ENCODE peak calls at places on chromosome 14, in six cellular contexts. I, T, E, D, C and R are unnamed samples.
A peak's percentile ranks its signal among the peaks of the same experiment; 100 is the strongest.

GRCh38 chr14:80278293-80279037 is 67.2 kb upstream of the DIO2 start:
- DNase-seq in E (no peak), I (no peak), T (no peak), D (no peak), C (no peak), R (no peak)

GRCh38 chr14:32192712-32193373 is 9.0 kb upstream of the RNU6-7 start:
- DNase-seq in D (no peak), T (no peak), E (no peak), C (no peak), I (no peak), R (no peak)

GRCh38 chr14:105865266-105865903 is 339.0 kb downstream of the TMEM121 start:
- DNase-seq in I (no peak), D (no peak), C (peak; percentile 54), T (no peak), E (peak; percentile 3), R (no peak)

GRCh38 chr14:92529895-92530294 is 16.3 kb downstream of the RIN3 start:
- DNase-seq in D (no peak), T (no peak), I (no peak), C (peak; percentile 20), E (no peak), R (no peak)

GRCh38 chr14:52949711-52950409 is 990 bp downstream of the FERMT2 start:
- DNase-seq in E (no peak), T (no peak), D (no peak), I (peak; percentile 65), C (no peak), R (no peak)

GRCh38 chr14:89793367-89793716 is 161.2 kb downstream of the EFCAB11 start:
- DNase-seq in T (no peak), D (no peak), E (no peak), I (no peak), C (no peak), R (no peak)

GRCh38 chr14:91138511-91139359 is 24.9 kb downstream of the DGLUCY start:
- DNase-seq in D (no peak), T (peak; percentile 73), I (peak; percentile 68), C (no peak), E (peak; percentile 47), R (no peak)

GRCh38 chr14:102213984-102214658 is 74.4 kb downstream of the WDR20 start:
- DNase-seq in T (peak; percentile 8), I (no peak), E (no peak), C (no peak), D (no peak), R (no peak)

GRCh38 chr14:92686763-92687427 is 61.5 kb downstream of the LGMN start:
- DNase-seq in D (peak; percentile 94), T (peak; percentile 62), I (peak; percentile 48), C (peak; percentile 90), E (peak; percentile 94), R (peak; percentile 94)

GRCh38 chr14:66001356-66001755 is 484.8 kb upstream of the CCDC196 start:
- DNase-seq in E (no peak), C (no peak), T (no peak), I (no peak), D (no peak), R (no peak)

GRCh38 chr14:70121521-70121920 is 67.2 kb downstream of the SLC8A3 start:
- DNase-seq in D (peak; percentile 28), T (no peak), I (no peak), C (no peak), E (peak; percentile 31), R (peak; percentile 8)

GRCh38 chr14:54652890-54653201 is 85.9 kb downstream of the SAMD4A start:
- DNase-seq in T (no peak), D (no peak), C (no peak), I (no peak), E (no peak), R (no peak)

GRCh38 chr14:55780156-55780946 is 200.3 kb downstream of the KTN1 start:
- DNase-seq in E (no peak), I (peak; percentile 82), T (no peak), D (no peak), C (no peak), R (no peak)

GRCh38 chr14:79157369-79157768 is 987.2 kb downstream of the NRXN3 start:
- DNase-seq in T (no peak), D (no peak), I (no peak), C (no peak), E (no peak), R (no peak)

GRCh38 chr14:36443374-36443773 is 76.7 kb downstream of the NKX2-1 start:
- DNase-seq in E (no peak), T (no peak), C (no peak), D (no peak), I (no peak), R (no peak)

DNA sequence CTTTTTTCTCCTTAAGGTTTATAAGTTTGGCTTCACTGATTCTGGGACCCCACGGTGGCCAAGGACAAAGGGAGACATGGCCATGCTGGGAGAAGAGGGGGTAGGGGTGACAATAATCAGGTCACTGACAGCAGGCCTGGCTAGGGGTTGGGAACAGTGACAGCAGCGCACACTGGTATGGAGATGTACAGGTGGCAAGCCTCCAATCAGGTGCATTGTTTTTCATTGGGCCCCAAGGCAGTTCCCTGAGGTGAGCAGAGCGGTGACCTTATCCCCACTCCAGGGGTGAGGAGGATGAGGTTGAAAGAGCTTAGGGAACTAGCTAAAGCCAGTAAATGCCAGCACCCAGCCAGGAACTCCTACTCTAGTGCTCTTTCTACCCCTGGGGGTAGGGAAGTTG is 1.4 kb downstream of the SYNDIG1L start:
- DNase-seq in C (no peak), D (no peak), E (no peak), T (no peak), I (no peak), R (no peak)
- TF ChIP-seq CTCF in C (no peak), D (no peak), E (no peak), T (no peak), I (no peak), R (no peak)

GRCh38 chr14:95493976-95494375 is 22.5 kb downstream of the SYNE3 start:
- DNase-seq in D (no peak), T (no peak), C (no peak), E (no peak), I (no peak), R (no peak)

GRCh38 chr14:95491936-95492608 is 24.4 kb downstream of the SYNE3 start:
- DNase-seq in T (no peak), D (no peak), E (no peak), C (no peak), I (no peak), R (no peak)

GRCh38 chr14:95495093-95495492 is 21.4 kb downstream of the SYNE3 start:
- DNase-seq in C (no peak), D (no peak), E (no peak), T (no peak), I (no peak), R (no peak)

GRCh38 chr14:95494456-95494855 is 22.0 kb downstream of the SYNE3 start:
- DNase-seq in I (no peak), C (no peak), E (no peak), T (no peak), D (no peak), R (no peak)

GRCh38 chr14:95493503-95493902 is 22.9 kb downstream of the SYNE3 start:
- DNase-seq in T (no peak), C (no peak), I (no peak), D (no peak), E (no peak), R (no peak)
- TF ChIP-seq CTCF in T (no peak), C (no peak), I (no peak), D (no peak), E (no peak), R (no peak)

GRCh38 chr14:63174760-63175191 is 29.5 kb upstream of the RHOJ start:
- DNase-seq in I (peak; percentile 60), D (peak; percentile 26), C (no peak), T (peak; percentile 5), E (peak; percentile 13), R (peak; percentile 20)
- TF ChIP-seq CTCF in I (peak; percentile 58), D (peak; percentile 81), C (peak; percentile 71), T (peak; percentile 32), E (peak; percentile 31), R (peak; percentile 81)

GRCh38 chr14:74618078-74618952 is 6.3 kb upstream of the LTBP2 start:
- DNase-seq in I (peak; percentile 92), D (no peak), T (no peak), C (no peak), E (no peak), R (no peak)
- TF ChIP-seq CTCF in I (no peak), D (no peak), T (no peak), C (no peak), E (no peak), R (no peak)

DNA sequence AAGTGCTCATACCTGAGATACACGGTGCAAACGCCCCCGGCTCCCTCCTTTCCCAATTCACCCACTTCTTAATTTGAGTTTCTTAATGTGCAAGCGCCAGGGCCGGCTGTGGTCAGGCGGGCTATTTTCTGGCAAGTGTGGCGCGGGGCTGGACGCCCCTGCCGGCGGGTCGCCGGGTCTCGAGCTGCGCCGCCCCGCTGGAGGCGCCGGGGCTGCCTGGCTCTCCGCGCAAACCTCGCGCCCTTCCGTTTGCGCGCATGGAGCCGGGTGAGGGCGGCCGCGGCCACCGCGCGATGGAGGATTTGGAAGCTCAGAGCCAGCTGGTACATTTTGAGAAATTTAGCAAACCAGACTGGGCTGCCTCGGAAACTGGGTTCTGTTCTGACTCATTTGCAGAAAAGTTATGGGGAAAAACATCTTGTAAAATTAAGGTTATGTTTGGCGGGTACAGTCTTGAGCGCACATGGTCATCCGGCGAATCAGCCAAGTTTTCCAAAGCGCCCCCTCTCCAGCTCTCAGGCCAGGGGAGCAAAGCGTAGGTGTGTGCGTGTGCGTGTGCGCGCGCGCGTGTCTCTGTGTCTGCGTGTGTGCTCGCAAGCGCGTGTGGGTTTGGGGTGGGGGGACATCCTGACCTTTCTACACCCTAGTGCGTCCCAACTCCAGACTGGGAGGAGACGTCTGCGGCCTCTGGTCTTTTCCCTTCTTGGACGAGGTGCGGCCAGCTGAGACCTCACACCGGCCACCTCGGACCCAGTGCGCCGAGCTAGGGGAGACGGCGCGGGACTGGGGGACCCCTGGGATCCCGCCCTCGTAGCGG is 6.5 kb upstream of the OTX2 start:
- DNase-seq in T (no peak), E (peak; percentile 65), C (no peak), I (no peak), D (no peak), R (peak; percentile 58)
- TF ChIP-seq CTCF in T (no peak), E (no peak), C (no peak), I (no peak), D (peak; percentile 23), R (no peak)

GRCh38 chr14:63833728-63834127 is 19.1 kb upstream of the SYNE2 start:
- DNase-seq in C (no peak), I (no peak), E (no peak), T (no peak), D (no peak), R (no peak)
- TF ChIP-seq CTCF in C (no peak), I (no peak), E (no peak), T (no peak), D (peak; percentile 35), R (no peak)